ENCODE peak calls at places on chromosomes 12 and 14, in nine cellular contexts. One of them, this sample, is unnamed.

GRCh38 chr12:14656846-14657245 is 39.6 kb downstream of the GUCY2C start:
- DNase-seq in foreskin fibroblast: no peak
- DNase-seq in kidney epithelial cell: no peak
- DNase-seq in CD8-positive, alpha-beta memory T cell: no peak
- DNase-seq in body of pancreas: no peak
- DNase-seq in spleen: no peak
- DNase-seq in brain microvascular endothelial cell: no peak
- DNase-seq in BE2C: no peak
- DNase-seq in MM.1S: no peak
- DNase-seq in this sample: no peak

GRCh38 chr12:42421844-42422779 is 96.1 kb downstream of the PPHLN1 start:
- DNase-seq in MM.1S: no peak
- DNase-seq in brain microvascular endothelial cell: peak
- DNase-seq in spleen: no peak
- DNase-seq in BE2C: no peak
- DNase-seq in CD8-positive, alpha-beta memory T cell: no peak
- DNase-seq in kidney epithelial cell: no peak
- DNase-seq in foreskin fibroblast: peak
- DNase-seq in body of pancreas: no peak
- DNase-seq in this sample: peak

GRCh38 chr12:65663097-65663496 is 161.2 kb upstream of the HMGA2 start:
- DNase-seq in body of pancreas: no peak
- DNase-seq in CD8-positive, alpha-beta memory T cell: no peak
- DNase-seq in foreskin fibroblast: no peak
- DNase-seq in BE2C: no peak
- DNase-seq in brain microvascular endothelial cell: no peak
- DNase-seq in MM.1S: no peak
- DNase-seq in spleen: no peak
- DNase-seq in kidney epithelial cell: no peak
- DNase-seq in this sample: no peak

GRCh38 chr12:52870361-52871290 is 21.8 kb upstream of the KRT78 start:
- DNase-seq in brain microvascular endothelial cell: peak
- DNase-seq in BE2C: peak
- DNase-seq in spleen: peak
- DNase-seq in CD8-positive, alpha-beta memory T cell: peak
- DNase-seq in body of pancreas: peak
- DNase-seq in MM.1S: peak
- DNase-seq in kidney epithelial cell: no peak
- DNase-seq in foreskin fibroblast: no peak
- DNase-seq in this sample: peak

GRCh38 chr12:15644700-15645099 is 144.5 kb downstream of the EPS8 start:
- DNase-seq in CD8-positive, alpha-beta memory T cell: no peak
- DNase-seq in kidney epithelial cell: no peak
- DNase-seq in BE2C: no peak
- DNase-seq in body of pancreas: no peak
- DNase-seq in MM.1S: no peak
- DNase-seq in spleen: no peak
- DNase-seq in brain microvascular endothelial cell: no peak
- DNase-seq in foreskin fibroblast: no peak
- DNase-seq in this sample: no peak

GRCh38 chr12:116249938-116250337 is 27.6 kb downstream of the MED13L start:
- DNase-seq in MM.1S: no peak
- DNase-seq in body of pancreas: no peak
- DNase-seq in spleen: no peak
- DNase-seq in BE2C: no peak
- DNase-seq in brain microvascular endothelial cell: no peak
- DNase-seq in kidney epithelial cell: no peak
- DNase-seq in foreskin fibroblast: no peak
- DNase-seq in CD8-positive, alpha-beta memory T cell: no peak
- DNase-seq in this sample: no peak

GRCh38 chr12:90338365-90338764 is 616.6 kb downstream of the CCER1 start:
- DNase-seq in BE2C: no peak
- DNase-seq in kidney epithelial cell: no peak
- DNase-seq in brain microvascular endothelial cell: no peak
- DNase-seq in MM.1S: no peak
- DNase-seq in spleen: no peak
- DNase-seq in foreskin fibroblast: no peak
- DNase-seq in body of pancreas: no peak
- DNase-seq in CD8-positive, alpha-beta memory T cell: no peak
- DNase-seq in this sample: no peak

GRCh38 chr14:86604546-86604945 is 1074.6 kb downstream of the FLRT2 start:
- DNase-seq in kidney epithelial cell: peak
- DNase-seq in body of pancreas: no peak
- DNase-seq in foreskin fibroblast: no peak
- DNase-seq in CD8-positive, alpha-beta memory T cell: no peak
- DNase-seq in BE2C: no peak
- DNase-seq in MM.1S: peak
- DNase-seq in brain microvascular endothelial cell: no peak
- DNase-seq in spleen: no peak
- DNase-seq in this sample: no peak

GRCh38 chr12:110091136-110091711 is 32.9 kb upstream of the IFT81 start:
- DNase-seq in foreskin fibroblast: no peak
- DNase-seq in body of pancreas: no peak
- DNase-seq in spleen: no peak
- DNase-seq in MM.1S: no peak
- DNase-seq in kidney epithelial cell: no peak
- DNase-seq in BE2C: no peak
- DNase-seq in CD8-positive, alpha-beta memory T cell: no peak
- DNase-seq in brain microvascular endothelial cell: no peak
- DNase-seq in this sample: no peak

GRCh38 chr14:77099425-77100167 is 1.5 kb downstream of the CIPC start:
- DNase-seq in MM.1S: no peak
- DNase-seq in CD8-positive, alpha-beta memory T cell: no peak
- DNase-seq in body of pancreas: peak
- DNase-seq in kidney epithelial cell: no peak
- DNase-seq in foreskin fibroblast: peak
- DNase-seq in brain microvascular endothelial cell: peak
- DNase-seq in spleen: no peak
- DNase-seq in BE2C: no peak
- DNase-seq in this sample: no peak

GRCh38 chr14:54866588-54866987 is 36.0 kb downstream of the GCH1 start:
- DNase-seq in BE2C: peak
- DNase-seq in brain microvascular endothelial cell: peak
- DNase-seq in CD8-positive, alpha-beta memory T cell: no peak
- DNase-seq in body of pancreas: no peak
- DNase-seq in spleen: no peak
- DNase-seq in kidney epithelial cell: no peak
- DNase-seq in foreskin fibroblast: no peak
- DNase-seq in MM.1S: no peak
- DNase-seq in this sample: no peak

GRCh38 chr14:87996276-87996592 is 3.3 kb upstream of the GALC start:
- DNase-seq in foreskin fibroblast: no peak
- DNase-seq in spleen: no peak
- DNase-seq in MM.1S: no peak
- DNase-seq in brain microvascular endothelial cell: no peak
- DNase-seq in kidney epithelial cell: no peak
- DNase-seq in BE2C: no peak
- DNase-seq in body of pancreas: no peak
- DNase-seq in CD8-positive, alpha-beta memory T cell: no peak
- DNase-seq in this sample: no peak

GRCh38 chr14:87998414-87998813 is 5.4 kb upstream of the GALC start:
- DNase-seq in spleen: no peak
- DNase-seq in kidney epithelial cell: no peak
- DNase-seq in body of pancreas: no peak
- DNase-seq in MM.1S: no peak
- DNase-seq in BE2C: no peak
- DNase-seq in foreskin fibroblast: no peak
- DNase-seq in brain microvascular endothelial cell: no peak
- DNase-seq in CD8-positive, alpha-beta memory T cell: no peak
- DNase-seq in this sample: no peak

GRCh38 chr14:87994974-87995373 is 2.0 kb upstream of the GALC start:
- DNase-seq in MM.1S: no peak
- DNase-seq in body of pancreas: no peak
- DNase-seq in kidney epithelial cell: no peak
- DNase-seq in CD8-positive, alpha-beta memory T cell: no peak
- DNase-seq in spleen: no peak
- DNase-seq in brain microvascular endothelial cell: no peak
- DNase-seq in BE2C: no peak
- DNase-seq in foreskin fibroblast: no peak
- DNase-seq in this sample: peak

GRCh38 chr14:87993485-87993809 is 465 bp upstream of the GALC start:
- DNase-seq in foreskin fibroblast: no peak
- DNase-seq in body of pancreas: no peak
- DNase-seq in CD8-positive, alpha-beta memory T cell: no peak
- DNase-seq in BE2C: no peak
- DNase-seq in spleen: no peak
- DNase-seq in MM.1S: peak
- DNase-seq in kidney epithelial cell: no peak
- DNase-seq in brain microvascular endothelial cell: no peak
- DNase-seq in this sample: no peak

GRCh38 chr14:87995500-87996275 is 2.7 kb upstream of the GALC start:
- DNase-seq in MM.1S: no peak
- DNase-seq in kidney epithelial cell: no peak
- DNase-seq in BE2C: no peak
- DNase-seq in foreskin fibroblast: no peak
- DNase-seq in body of pancreas: no peak
- DNase-seq in CD8-positive, alpha-beta memory T cell: no peak
- DNase-seq in spleen: no peak
- DNase-seq in brain microvascular endothelial cell: no peak
- DNase-seq in this sample: no peak
- H3K4me3 ChIP-seq in MM.1S: no peak
- H3K4me3 ChIP-seq in kidney epithelial cell: no peak
- H3K4me3 ChIP-seq in BE2C: no peak
- H3K4me3 ChIP-seq in foreskin fibroblast: no peak
- H3K4me3 ChIP-seq in body of pancreas: no peak
- H3K4me3 ChIP-seq in CD8-positive, alpha-beta memory T cell: no peak
- H3K4me3 ChIP-seq in spleen: no peak
- H3K4me3 ChIP-seq in brain microvascular endothelial cell: no peak
- H3K4me3 ChIP-seq in this sample: no peak

DNA sequence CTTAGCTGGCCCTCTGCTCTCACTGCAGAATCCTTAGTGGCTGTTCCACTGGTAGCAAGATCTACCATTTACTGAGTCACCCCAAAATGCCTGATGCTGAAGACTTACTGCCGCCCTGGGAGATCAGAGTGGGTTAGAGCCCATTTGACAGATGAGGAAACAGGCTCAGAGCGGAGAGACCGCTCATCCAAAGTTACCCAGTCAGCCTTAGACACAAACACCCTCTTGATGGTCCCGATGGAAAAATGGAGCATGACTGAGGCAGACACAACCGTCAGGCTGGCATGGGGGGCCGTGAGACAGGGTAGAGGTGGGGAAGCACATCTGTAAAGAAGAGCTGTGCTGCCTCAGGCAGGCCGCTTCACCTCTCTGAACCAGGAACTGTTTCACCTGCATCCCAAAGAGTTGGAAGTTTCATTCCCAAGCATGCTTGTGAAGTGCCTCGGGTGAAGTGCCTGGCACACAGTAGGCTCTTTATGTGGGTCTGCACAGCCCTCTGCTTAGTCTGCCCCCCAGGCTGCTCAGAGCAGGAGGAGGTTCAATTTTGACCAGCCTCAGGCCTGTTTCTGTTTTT is 581 bp upstream of the SERPINA1 start:
- DNase-seq in CD8-positive, alpha-beta memory T cell: no peak
- DNase-seq in BE2C: no peak
- DNase-seq in body of pancreas: no peak
- DNase-seq in brain microvascular endothelial cell: no peak
- DNase-seq in MM.1S: no peak
- DNase-seq in foreskin fibroblast: no peak
- DNase-seq in spleen: no peak
- DNase-seq in kidney epithelial cell: peak
- DNase-seq in this sample: no peak
- H3K4me3 ChIP-seq in CD8-positive, alpha-beta memory T cell: no peak
- H3K4me3 ChIP-seq in BE2C: no peak
- H3K4me3 ChIP-seq in body of pancreas: no peak
- H3K4me3 ChIP-seq in brain microvascular endothelial cell: no peak
- H3K4me3 ChIP-seq in MM.1S: no peak
- H3K4me3 ChIP-seq in foreskin fibroblast: no peak
- H3K4me3 ChIP-seq in spleen: peak
- H3K4me3 ChIP-seq in kidney epithelial cell: no peak
- H3K4me3 ChIP-seq in this sample: no peak

GRCh38 chr14:101965796-101966718 is 1.7 kb downstream of the DYNC1H1 start:
- DNase-seq in kidney epithelial cell: no peak
- DNase-seq in MM.1S: no peak
- DNase-seq in spleen: no peak
- DNase-seq in brain microvascular endothelial cell: no peak
- DNase-seq in foreskin fibroblast: no peak
- DNase-seq in BE2C: no peak
- DNase-seq in CD8-positive, alpha-beta memory T cell: no peak
- DNase-seq in body of pancreas: no peak
- DNase-seq in this sample: no peak

GRCh38 chr14:101970830-101971400 is 6.5 kb downstream of the DYNC1H1 start:
- DNase-seq in MM.1S: no peak
- DNase-seq in CD8-positive, alpha-beta memory T cell: no peak
- DNase-seq in spleen: no peak
- DNase-seq in BE2C: no peak
- DNase-seq in kidney epithelial cell: no peak
- DNase-seq in body of pancreas: no peak
- DNase-seq in foreskin fibroblast: no peak
- DNase-seq in brain microvascular endothelial cell: no peak
- DNase-seq in this sample: no peak

GRCh38 chr14:101969480-101969879 is 5.1 kb downstream of the DYNC1H1 start:
- DNase-seq in MM.1S: no peak
- DNase-seq in kidney epithelial cell: no peak
- DNase-seq in BE2C: no peak
- DNase-seq in CD8-positive, alpha-beta memory T cell: no peak
- DNase-seq in brain microvascular endothelial cell: no peak
- DNase-seq in foreskin fibroblast: no peak
- DNase-seq in spleen: no peak
- DNase-seq in body of pancreas: no peak
- DNase-seq in this sample: no peak

GRCh38 chr14:101966742-101967141 is 2.4 kb downstream of the DYNC1H1 start:
- DNase-seq in body of pancreas: no peak
- DNase-seq in MM.1S: no peak
- DNase-seq in spleen: no peak
- DNase-seq in kidney epithelial cell: no peak
- DNase-seq in brain microvascular endothelial cell: no peak
- DNase-seq in foreskin fibroblast: no peak
- DNase-seq in BE2C: no peak
- DNase-seq in CD8-positive, alpha-beta memory T cell: no peak
- DNase-seq in this sample: no peak

DNA sequence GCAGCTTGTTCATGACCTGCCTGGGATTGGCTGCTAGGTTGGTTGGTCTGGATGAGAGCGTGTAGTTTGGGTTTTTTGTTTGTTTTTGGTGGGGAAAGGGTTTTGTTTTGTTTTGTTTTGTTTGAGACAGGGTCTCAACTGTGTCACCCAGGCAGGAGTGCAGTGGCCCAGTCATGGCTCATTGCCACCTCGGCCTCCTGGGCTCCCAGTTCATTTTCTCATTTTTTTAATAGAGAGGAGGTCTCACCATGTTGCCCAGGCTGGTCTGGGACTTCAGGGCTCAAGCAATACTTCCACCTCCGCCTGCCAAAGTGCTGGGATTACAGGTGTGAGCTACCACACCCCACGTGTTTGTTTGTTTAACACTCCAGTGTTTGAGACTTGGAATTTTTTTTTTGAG is 3.8 kb downstream of the DYNC1H1 start:
- DNase-seq in foreskin fibroblast: no peak
- DNase-seq in kidney epithelial cell: no peak
- DNase-seq in BE2C: no peak
- DNase-seq in MM.1S: no peak
- DNase-seq in CD8-positive, alpha-beta memory T cell: no peak
- DNase-seq in spleen: no peak
- DNase-seq in brain microvascular endothelial cell: no peak
- DNase-seq in body of pancreas: no peak
- DNase-seq in this sample: no peak
- H3K4me3 ChIP-seq in foreskin fibroblast: no peak
- H3K4me3 ChIP-seq in kidney epithelial cell: no peak
- H3K4me3 ChIP-seq in BE2C: no peak
- H3K4me3 ChIP-seq in MM.1S: no peak
- H3K4me3 ChIP-seq in CD8-positive, alpha-beta memory T cell: no peak
- H3K4me3 ChIP-seq in spleen: no peak
- H3K4me3 ChIP-seq in brain microvascular endothelial cell: no peak
- H3K4me3 ChIP-seq in body of pancreas: no peak
- H3K4me3 ChIP-seq in this sample: no peak

GRCh38 chr12:11958216-11959091 is 112.3 kb upstream of the BCL2L14 start:
- DNase-seq in CD8-positive, alpha-beta memory T cell: no peak
- DNase-seq in body of pancreas: no peak
- DNase-seq in foreskin fibroblast: peak
- DNase-seq in MM.1S: no peak
- DNase-seq in kidney epithelial cell: peak
- DNase-seq in BE2C: no peak
- DNase-seq in brain microvascular endothelial cell: peak
- DNase-seq in spleen: no peak
- DNase-seq in this sample: no peak
- H3K4me3 ChIP-seq in CD8-positive, alpha-beta memory T cell: no peak
- H3K4me3 ChIP-seq in body of pancreas: no peak
- H3K4me3 ChIP-seq in foreskin fibroblast: no peak
- H3K4me3 ChIP-seq in MM.1S: no peak
- H3K4me3 ChIP-seq in kidney epithelial cell: no peak
- H3K4me3 ChIP-seq in BE2C: no peak
- H3K4me3 ChIP-seq in brain microvascular endothelial cell: no peak
- H3K4me3 ChIP-seq in spleen: no peak
- H3K4me3 ChIP-seq in this sample: no peak